ENCODE peak calls at places on chromosomes 6 and 20, in nine cellular contexts. N is ascending aorta, I is Peyer's patch, K is coronary artery, A is cardiac muscle cell, Y is GM23338, S is endothelial cell of umbilical vein, D is upper lobe of right lung, H is ovary. Z is an unnamed sample.

GRCh38 chr20:23126281-23127061 is 40.3 kb upstream of the CD93 start:
- DNase-seq in H (no peak), N (no peak), S (no peak), Y (no peak), A (no peak), D (peak; percentile 64), K (no peak), I (no peak), Z (no peak)

GRCh38 chr6:98828210-98828798 is 6.1 kb upstream of the POU3F2 start:
- DNase-seq in K (no peak), Y (peak; percentile 35), I (no peak), D (no peak), S (no peak), A (no peak), N (no peak), H (no peak), Z (no peak)

GRCh38 chr6:146337376-146337775 is 206.3 kb upstream of the RAB32 start:
- DNase-seq in N (no peak), D (no peak), S (peak; percentile 15), H (no peak), Y (no peak), I (no peak), A (peak; percentile 28), K (no peak), Z (no peak)

GRCh38 chr6:157188213-157188612 is 135.1 kb downstream of the TMEM242 start:
- DNase-seq in A (no peak), S (no peak), K (no peak), N (no peak), H (no peak), Y (no peak), D (no peak), I (no peak), Z (no peak)

GRCh38 chr6:160116411-160116810 is 5.2 kb upstream of the SLC22A1 start:
- DNase-seq in H (no peak), S (no peak), Y (no peak), I (no peak), D (peak; percentile 51), A (no peak), K (no peak), N (no peak), Z (no peak)

GRCh38 chr6:167733740-167734661 is 92.7 kb upstream of the AFDN start:
- DNase-seq in I (no peak), Y (no peak), A (peak; percentile 97), S (peak; percentile 64), H (no peak), K (no peak), D (no peak), N (no peak), Z (no peak)

GRCh38 chr6:20907486-20908071 is 373.3 kb downstream of the CDKAL1 start:
- DNase-seq in H (no peak), I (no peak), D (no peak), K (no peak), S (no peak), Y (peak; percentile 60), A (no peak), N (no peak), Z (no peak)

GRCh38 chr6:30687659-30688431 is 1.4 kb upstream of the PPP1R18 start:
- DNase-seq in Y (peak; percentile 67), K (peak; percentile 83), N (no peak), I (no peak), A (peak; percentile 49), D (no peak), H (peak; percentile 73), S (no peak), Z (no peak)

GRCh38 chr6:45640081-45640491 is 262.4 kb upstream of the SUPT3H start:
- DNase-seq in H (no peak), K (no peak), N (no peak), S (no peak), Y (no peak), D (no peak), I (no peak), A (peak; percentile 72), Z (no peak)

GRCh38 chr6:64520050-64520449 is 884.4 kb downstream of the PHF3 start:
- DNase-seq in H (no peak), Y (peak; percentile 2), I (no peak), N (no peak), S (peak; percentile 69), D (no peak), A (peak; percentile 95), K (no peak), Z (no peak)

GRCh38 chr6:71486466-71486865 is 197.9 kb downstream of the OGFRL1 start:
- DNase-seq in H (no peak), N (no peak), S (no peak), I (no peak), K (no peak), A (no peak), D (no peak), Y (no peak), Z (no peak)

GRCh38 chr6:29097803-29098202 is 1.5 kb upstream of the OR2J1 start:
- DNase-seq in D (no peak), S (no peak), K (no peak), A (no peak), I (no peak), Y (no peak), H (no peak), N (no peak), Z (no peak)

GRCh38 chr6:119110601-119111548 is 32.4 kb upstream of the FAM184A start:
- DNase-seq in N (no peak), Y (peak; percentile 75), K (no peak), I (peak; percentile 18), D (no peak), S (peak; percentile 64), H (no peak), A (peak; percentile 74), Z (no peak)

GRCh38 chr6:12769556-12770255 is 53.1 kb downstream of the PHACTR1 start:
- DNase-seq in I (no peak), D (no peak), K (no peak), S (no peak), N (no peak), H (no peak), Y (no peak), A (no peak), Z (no peak)

GRCh38 chr20:37575884-37576283 is 48.2 kb upstream of the BLCAP start:
- DNase-seq in K (peak; percentile 47), N (no peak), D (no peak), I (no peak), A (no peak), S (no peak), H (no peak), Y (peak; percentile 72), Z (no peak)

GRCh38 chr6:45613678-45614077 is 235.9 kb upstream of the SUPT3H start:
- DNase-seq in Y (no peak), K (no peak), D (no peak), N (peak; percentile 12), S (no peak), I (no peak), H (peak; percentile 22), A (peak; percentile 83), Z (no peak)

DNA sequence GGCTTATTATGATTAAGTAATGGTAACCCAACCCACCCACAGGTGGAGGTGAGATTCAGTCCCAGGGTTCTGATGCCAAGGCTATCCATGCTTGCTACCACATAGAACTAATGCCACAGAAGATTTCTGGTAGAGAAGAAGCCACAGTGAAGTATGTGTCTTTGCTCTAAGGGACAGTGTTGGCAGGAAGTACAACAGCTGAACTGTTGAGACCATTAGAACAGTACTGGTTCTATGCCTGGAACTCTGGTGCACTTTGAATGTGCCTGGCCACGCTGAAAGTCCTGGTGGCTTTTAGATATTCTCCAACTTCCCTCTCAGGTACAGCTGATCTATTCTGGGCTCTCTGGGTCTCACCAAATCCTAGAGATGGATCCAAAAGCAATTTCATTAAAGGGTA is 7.8 kb downstream of the STX7 start:
- DNase-seq in N (no peak), Y (no peak), K (no peak), I (no peak), D (no peak), A (no peak), S (no peak), H (no peak), Z (no peak)
- H3K4me3 ChIP-seq in N (no peak overlapping the region), Y (no peak overlapping the region), K (peak overlapping the region; percentile 12), I (no peak overlapping the region), D (no peak overlapping the region), A (no peak overlapping the region), S (no peak overlapping the region), H (no peak overlapping the region), Z (no peak overlapping the region)

GRCh38 chr6:132085731-132086130 is 134.6 kb upstream of the CCN2 start:
- DNase-seq in N (no peak), D (no peak), I (no peak), S (no peak), Y (no peak), H (no peak), A (no peak), K (no peak), Z (no peak)
- H3K27ac ChIP-seq in N (peak overlapping the region; percentile 93), D (peak overlapping the region; percentile 40), I (peak overlapping the region; percentile 80), S (peak overlapping the region; percentile 99), Y (no peak overlapping the region), H (no peak overlapping the region), A (peak overlapping the region; percentile 87), K (peak overlapping the region; percentile 90), Z (no peak overlapping the region)

DNA sequence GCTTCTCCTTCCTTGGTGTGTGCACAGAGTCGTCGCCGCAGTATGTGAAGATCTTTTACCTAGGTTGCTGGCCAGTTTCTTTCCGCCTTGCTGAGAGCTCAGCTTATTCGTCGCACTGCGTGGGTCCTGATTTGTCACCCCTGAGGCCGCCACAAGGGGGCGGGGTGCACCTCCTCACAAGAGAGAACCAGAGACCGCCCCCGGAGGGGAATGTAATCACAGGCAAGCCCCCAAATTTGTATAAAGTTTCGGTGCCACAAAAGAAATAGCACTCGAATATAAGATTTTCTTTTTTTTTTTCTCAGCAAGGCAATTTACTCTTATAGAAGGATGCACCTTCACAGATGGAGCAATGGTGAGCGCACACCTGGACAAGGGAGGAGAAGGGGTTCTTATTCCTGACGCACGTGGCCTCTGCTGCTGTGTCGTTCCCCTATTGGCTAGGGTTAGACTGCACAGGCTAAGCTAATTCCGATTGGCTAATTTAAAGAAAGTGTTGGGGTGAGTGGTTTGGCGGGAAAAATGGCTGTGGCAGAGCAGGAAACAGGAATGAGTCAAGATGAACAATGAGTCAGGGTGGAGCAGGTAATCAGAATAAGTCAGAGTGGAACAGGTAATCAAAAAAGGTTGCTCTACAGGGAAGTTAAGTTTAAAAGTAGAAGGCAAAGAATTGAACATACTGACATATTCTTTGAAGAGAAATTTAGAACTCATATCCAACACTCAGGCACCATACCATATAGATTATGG is 19.5 kb downstream of the NCOA3 start:
- DNase-seq in S (no peak), N (no peak), Y (peak; percentile 60), I (no peak), K (no peak), D (no peak), H (no peak), A (no peak), Z (no peak)
- TF ChIP-seq CTCF in S (peak; percentile 8), N (no peak), Y (peak; percentile 59), I (no peak), K (no peak), D (peak; percentile 24), H (no peak), A (peak; percentile 10), Z (no peak)

DNA sequence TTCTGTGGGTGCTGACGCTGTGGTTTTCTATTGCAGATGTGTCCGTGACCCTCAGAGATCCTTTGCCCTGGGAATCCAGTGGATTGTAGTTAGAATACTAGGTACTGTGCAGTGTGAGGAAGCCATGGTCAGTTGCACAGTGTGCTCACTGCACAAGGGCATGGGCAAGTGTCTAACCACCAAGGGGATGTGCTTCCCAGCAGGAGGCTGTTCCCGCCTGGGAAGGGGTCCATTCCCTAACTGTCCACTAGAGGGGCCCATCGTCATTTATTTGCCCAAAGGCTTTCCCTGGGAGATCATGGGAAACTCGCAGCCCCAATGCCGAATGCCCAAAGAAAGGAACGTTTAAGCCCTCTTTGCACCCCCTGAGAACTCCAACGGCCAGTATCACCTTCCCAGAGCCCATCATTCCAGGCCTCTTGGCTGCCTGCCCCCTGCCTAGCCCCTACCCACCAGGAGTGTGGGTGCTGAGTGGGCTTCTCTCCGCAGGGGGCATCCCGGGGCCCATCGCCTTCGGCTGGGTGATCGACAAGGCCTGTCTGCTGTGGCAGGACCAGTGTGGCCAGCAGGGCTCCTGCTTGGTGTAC is 26.2 kb downstream of the SLCO4A1 start:
- DNase-seq in K (no peak), D (no peak), Y (peak; percentile 89), I (peak; percentile 49), H (peak; percentile 78), N (no peak), A (peak; percentile 84), S (peak; percentile 76), Z (no peak)
- H3K4me3 ChIP-seq in K (no peak overlapping the region), D (no peak overlapping the region), Y (no peak overlapping the region), I (no peak overlapping the region), H (no peak overlapping the region), N (no peak overlapping the region), A (no peak overlapping the region), S (no peak overlapping the region), Z (no peak overlapping the region)

Z was measured in CD8-positive, alpha-beta T cell.